ENCODE peak calls at places on chromosomes 5 and 9, in four cellular contexts. D is left ventricle myocardium inferior, P is cardiac muscle cell, Z is H7. Y is an unnamed sample.

GRCh38 chr9:92968081-92968480 is 20.8 kb downstream of the FGD3 start:
- DNase-seq in P (no peak), D (no peak), Z (no peak), Y (no peak)

GRCh38 chr9:15150939-15151338 is 156.1 kb downstream of the TTC39B start:
- DNase-seq in D (no peak), Z (no peak), P (no peak), Y (no peak)

GRCh38 chr5:36152324-36153298 is 700 bp downstream of the SKP2 start:
- DNase-seq in P (peak; percentile 35), Z (peak; percentile 18), D (no peak), Y (no peak)

GRCh38 chr5:64827703-64828102 is 59.0 kb downstream of the CWC27 start:
- DNase-seq in P (peak; percentile 49), Z (no peak), D (no peak), Y (no peak)

GRCh38 chr5:172453986-172454354 is 355 bp downstream of the SH3PXD2B start:
- DNase-seq in P (peak; percentile 62), D (peak; percentile 50), Z (peak; percentile 89), Y (peak; percentile 14)

GRCh38 chr9:34079181-34079580 is 30.5 kb upstream of the UBAP2 start:
- DNase-seq in Z (no peak), P (no peak), D (no peak), Y (no peak)

GRCh38 chr5:168425997-168426863 is 60.0 kb upstream of the RARS1 start:
- DNase-seq in Z (no peak), P (no peak), D (no peak), Y (no peak)

GRCh38 chr9:70000481-70000880 is 43.2 kb upstream of the MAMDC2 start:
- DNase-seq in D (no peak), P (no peak), Z (no peak), Y (no peak)

GRCh38 chr5:156414381-156414780 is 87.4 kb downstream of the SGCD start:
- DNase-seq in Z (no peak), D (no peak), P (peak; percentile 29), Y (no peak)

GRCh38 chr9:121963542-121963995 is 129.5 kb downstream of the TTLL11 start:
- DNase-seq in Z (no peak), D (no peak), P (peak; percentile 50), Y (no peak)

DNA sequence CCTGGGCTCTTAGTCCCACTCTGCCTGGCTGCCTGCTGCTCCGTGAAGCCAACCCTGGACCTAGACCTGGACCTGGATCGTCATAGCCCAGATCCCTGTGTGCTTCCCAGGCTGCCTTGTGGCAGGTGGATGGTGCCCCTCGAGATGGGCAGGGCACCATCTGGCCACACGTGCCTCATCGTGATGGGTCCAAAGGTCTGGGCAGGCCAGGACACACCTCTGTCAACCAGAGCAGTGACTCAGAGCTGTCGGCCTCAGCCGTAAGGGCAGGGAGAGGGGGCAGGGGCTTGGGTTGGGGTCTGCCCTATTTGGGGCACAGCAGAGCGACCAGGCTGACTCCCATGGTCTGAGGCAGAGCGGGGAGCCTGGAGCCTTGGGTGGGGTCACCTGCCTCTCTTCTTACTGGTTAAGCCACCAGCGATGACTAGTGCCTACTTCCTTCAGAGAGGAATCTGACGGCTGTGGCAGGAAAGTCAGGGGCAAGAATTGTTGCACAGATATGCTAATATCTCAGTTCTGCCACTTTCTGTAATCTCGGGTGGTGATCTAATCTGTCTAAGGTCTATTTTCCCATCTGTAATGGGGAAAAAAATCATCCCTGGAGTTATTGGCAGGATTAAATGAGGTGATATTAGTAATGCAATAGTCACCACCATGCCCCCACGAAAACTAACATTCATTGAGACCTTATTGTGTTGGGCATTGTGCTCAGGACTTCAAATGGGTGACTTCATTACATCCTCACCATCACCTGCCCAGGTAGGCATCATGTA is 3.2 kb upstream of the CDHR2 start:
- DNase-seq in Z (no peak), P (no peak), D (no peak), Y (no peak)
- H3K4me3 ChIP-seq in Z (no peak overlapping the region), P (no peak overlapping the region), D (no peak overlapping the region), Y (no peak overlapping the region)

GRCh38 chr9:123999668-124000067 is 11.9 kb upstream of the LHX2 start:
- DNase-seq in Z (peak; percentile 83), D (no peak), P (no peak), Y (peak; percentile 31)
- H3K27me3 ChIP-seq in Z (peaks cover 93% of the 10 kb centered on the region), D (peaks cover 97% of the 10 kb centered on the region), P (peaks cover 98% of the 10 kb centered on the region), Y (no peaks in the 10 kb centered on the region)

DNA sequence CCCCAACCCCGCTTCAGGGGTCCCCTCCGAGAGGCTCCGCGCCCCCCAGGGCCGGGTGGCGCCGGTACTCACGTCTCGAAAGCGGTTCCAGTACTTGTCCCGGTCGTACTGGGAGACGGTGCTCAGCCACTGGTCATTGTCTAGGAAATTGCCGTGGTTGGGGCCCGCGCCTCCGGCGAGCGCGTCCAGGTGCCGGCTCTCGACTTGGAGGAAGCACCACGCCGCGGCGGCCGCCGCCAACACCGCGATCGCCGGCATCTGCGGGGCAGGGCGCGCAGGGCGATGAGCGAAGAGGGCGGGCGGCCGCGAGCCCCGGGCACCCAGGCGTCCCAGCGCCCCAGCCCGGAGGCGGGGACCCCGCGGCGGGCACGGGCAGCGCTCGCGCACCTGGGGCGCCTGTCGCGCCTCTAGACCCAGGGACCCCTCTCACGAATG is 808 bp downstream of the SPOCK1 start:
- DNase-seq in P (peak; percentile 36), D (no peak), Z (peak; percentile 83), Y (peak; percentile 10)
- H3K4me3 ChIP-seq in P (peak overlapping the region; percentile 63), D (peak overlapping the region; percentile 68), Z (peak overlapping the region; percentile 56), Y (no peak overlapping the region)

GRCh38 chr5:93600409-93601052 is 17.5 kb downstream of the NR2F1 start:
- DNase-seq in P (no peak), Z (no peak), D (no peak), Y (no peak)
- H3K27me3 ChIP-seq in P (peaks cover 100% of the 10 kb centered on the region), Z (peaks cover 100% of the 10 kb centered on the region), D (peaks cover 100% of the 10 kb centered on the region), Y (peaks cover 3% of the 10 kb centered on the region)

GRCh38 chr9:135076143-135076875 is 11.2 kb upstream of the OLFM1 start:
- DNase-seq in Z (peak; percentile 77), P (no peak), D (no peak), Y (no peak)
- H3K4me3 ChIP-seq in Z (peak overlapping the region; percentile 53), P (no peak overlapping the region), D (peak overlapping the region; percentile 73), Y (no peak overlapping the region)

GRCh38 chr9:132498811-132499210 is 83.6 kb upstream of the BARHL1 start:
- DNase-seq in D (no peak), P (no peak), Z (peak; percentile 73), Y (no peak)

GRCh38 chr9:132500193-132500592 is 82.2 kb upstream of the BARHL1 start:
- DNase-seq in Z (no peak), P (no peak), D (no peak), Y (no peak)

GRCh38 chr9:132502480-132502879 is 79.9 kb upstream of the BARHL1 start:
- DNase-seq in P (no peak), Z (no peak), D (no peak), Y (no peak)

GRCh38 chr9:132497731-132498130 is 84.7 kb upstream of the BARHL1 start:
- DNase-seq in D (no peak), Z (no peak), P (no peak), Y (no peak)

DNA sequence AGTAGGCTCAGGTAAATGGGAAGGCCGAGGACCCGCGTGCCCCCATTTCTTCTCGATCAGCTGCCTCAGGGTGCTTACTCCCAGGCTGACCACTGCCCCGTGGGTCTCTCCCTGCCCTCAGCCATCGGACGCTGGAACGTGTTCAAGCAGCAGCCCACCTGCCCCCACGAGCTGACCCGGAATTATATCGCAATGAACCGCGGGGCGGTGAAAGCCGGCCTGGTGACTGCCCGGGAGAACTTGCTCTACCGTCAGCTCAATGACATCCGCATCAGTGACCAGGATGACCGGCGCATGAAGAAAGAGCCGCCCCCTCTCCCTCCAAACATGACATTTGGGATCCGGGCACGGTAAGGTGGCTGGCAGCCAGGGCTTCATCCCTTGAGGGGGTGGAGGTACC is 83.2 kb upstream of the BARHL1 start:
- DNase-seq in Z (no peak), P (no peak), D (no peak), Y (no peak)
- H3K27me3 ChIP-seq in Z (no peaks in the 10 kb centered on the region), P (no peaks in the 10 kb centered on the region), D (peaks cover 39% of the 10 kb centered on the region), Y (peaks cover 3% of the 10 kb centered on the region)

GRCh38 chr5:322942-323879 is 1.7 kb downstream of the AHRR start:
- DNase-seq in D (no peak), P (no peak), Z (peak; percentile 61), Y (no peak)
- H3K4me3 ChIP-seq in D (peak overlapping the region; percentile 72), P (no peak overlapping the region), Z (no peak overlapping the region), Y (peak overlapping the region; percentile 79)

Y was measured in GM06990.